ENCODE peak calls at places on chromosomes 12 and 14, in ten cellular contexts. X is frontal cortex; F is AG20443; I is B cell; N is globus pallidus; D is astrocyte of the hippocampus; O is CD8-positive, alpha-beta T cell; A is GM12865; H is activated CD4-positive, alpha-beta T cell treated with anti-CD3 and anti-CD28 coated beads, Interleukin-2, amount 50 U/mL, for 1 hour; U is cardiac fibroblast. V is an unnamed sample.

GRCh38 chr14:42023452-42023851 is 416.8 kb downstream of the LRFN5 start:
- DNase-seq in X (no peak), D (no peak), H (no peak), F (no peak), U (no peak), A (no peak), I (no peak), N (no peak), O (no peak), V (peak)

GRCh38 chr12:89433634-89434033 is 81.3 kb upstream of the DUSP6 start:
- DNase-seq in I (no peak), H (no peak), X (no peak), O (no peak), U (peak), D (peak), A (no peak), F (peak), N (no peak), V (no peak)

GRCh38 chr14:57420986-57421385 is 30.6 kb downstream of the NAA30 start:
- DNase-seq in X (no peak), I (no peak), O (no peak), F (no peak), U (peak), H (no peak), D (no peak), A (no peak), N (no peak), V (no peak)

GRCh38 chr14:45089813-45090212 is 5.9 kb downstream of the PRPF39 start:
- DNase-seq in N (no peak), U (peak), D (peak), H (no peak), O (no peak), A (peak), F (peak), I (no peak), X (no peak), V (no peak)

GRCh38 chr12:105899589-105899988 is 239.2 kb downstream of the NUAK1 start:
- DNase-seq in U (peak), F (no peak), O (no peak), N (peak), A (peak), D (no peak), I (no peak), H (no peak), X (no peak), V (no peak)

GRCh38 chr12:24565300-24565699 is 383.6 kb downstream of the BCAT1 start:
- DNase-seq in D (no peak), X (no peak), A (no peak), I (no peak), F (no peak), O (no peak), N (no peak), U (no peak), H (no peak), V (no peak)

GRCh38 chr14:67241416-67242362 is at the start of gene PALS1:
- DNase-seq in F (peak), O (no peak), I (peak), N (peak), A (no peak), H (no peak), X (no peak), U (peak), D (peak), V (peak)

GRCh38 chr14:53399057-53399456 is 245.9 kb upstream of the DDHD1 start:
- DNase-seq in O (no peak), N (no peak), H (no peak), D (peak), F (peak), I (no peak), U (peak), A (peak), X (no peak), V (no peak)

GRCh38 chr12:94379479-94380113 is 80.1 kb downstream of the CEP83 start:
- DNase-seq in N (no peak), A (peak), X (no peak), H (no peak), I (no peak), D (no peak), F (no peak), O (no peak), U (no peak), V (no peak)

GRCh38 chr12:120474092-120474960 is 4.8 kb upstream of the SRSF9 start:
- DNase-seq in N (no peak), D (peak), H (no peak), I (no peak), A (no peak), O (no peak), X (no peak), F (peak), U (peak), V (peak)

GRCh38 chr14:69701269-69701668 is 65.7 kb upstream of the SRSF5 start:
- DNase-seq in N (no peak), I (no peak), A (no peak), F (no peak), H (no peak), D (no peak), U (no peak), O (no peak), X (no peak), V (no peak)

GRCh38 chr12:132775502-132776233 is 14.0 kb upstream of the ANKLE2 start:
- DNase-seq in X (no peak), I (no peak), H (no peak), U (no peak), D (no peak), N (no peak), F (no peak), O (no peak), A (no peak), V (no peak)

GRCh38 chr14:54362759-54363437 is 33.9 kb upstream of the CDKN3 start:
- DNase-seq in F (no peak), H (no peak), U (no peak), A (no peak), I (no peak), N (no peak), X (no peak), O (no peak), D (no peak), V (no peak)

GRCh38 chr12:109497675-109498074 is 20.2 kb downstream of the UBE3B start:
- DNase-seq in D (peak), O (no peak), H (no peak), U (peak), I (no peak), F (no peak), A (no peak), N (no peak), X (no peak), V (no peak)

GRCh38 chr12:25852792-25853191 is 105.7 kb upstream of the RASSF8 start:
- DNase-seq in D (no peak), X (no peak), U (peak), A (no peak), N (no peak), O (no peak), H (no peak), F (no peak), I (no peak), V (no peak)

GRCh38 chr12:1821805-1822204 is 1.4 kb downstream of the LRTM2 start:
- DNase-seq in I (no peak), N (no peak), U (no peak), H (no peak), O (no peak), A (no peak), X (no peak), F (no peak), D (no peak), V (no peak)

GRCh38 chr12:114682101-114682919 is 1.7 kb downstream of the TBX3 start:
- DNase-seq in I (no peak), F (no peak), H (no peak), A (no peak), O (no peak), X (no peak), D (no peak), U (peak), N (no peak), V (no peak)

GRCh38 chr14:90521121-90521929 is 124.5 kb downstream of the CALM1 start:
- DNase-seq in U (no peak), D (peak), N (no peak), A (no peak), F (no peak), H (no peak), O (no peak), X (no peak), I (no peak), V (no peak)

GRCh38 chr12:13204428-13204827 is 7.9 kb downstream of the EMP1 start:
- DNase-seq in I (no peak), H (no peak), O (no peak), U (peak), N (no peak), D (peak), A (no peak), F (no peak), X (no peak), V (no peak)

GRCh38 chr12:16385779-16386646 is 38.6 kb downstream of the MGST1 start:
- DNase-seq in U (peak), H (no peak), D (peak), X (peak), I (no peak), N (peak), O (no peak), F (peak), A (peak), V (no peak)

GRCh38 chr14:96055065-96055752 is 16.0 kb downstream of the C14orf132 start:
- DNase-seq in X (no peak), F (no peak), N (no peak), H (no peak), O (no peak), D (no peak), U (peak), I (no peak), A (no peak), V (no peak)

GRCh38 chr12:124653169-124653931 is 85.9 kb upstream of the NCOR2 start:
- DNase-seq in U (peak), X (no peak), A (no peak), D (no peak), O (no peak), H (no peak), I (no peak), N (no peak), F (no peak), V (no peak)

GRCh38 chr12:125193798-125194562 is 128.7 kb downstream of the AACS start:
- DNase-seq in O (no peak), H (no peak), I (no peak), N (no peak), D (peak), F (peak), U (peak), A (no peak), X (no peak), V (no peak)

GRCh38 chr12:100225491-100225890 is 24.9 kb downstream of the ACTR6 start:
- DNase-seq in N (no peak), X (no peak), U (no peak), I (no peak), A (no peak), H (no peak), D (no peak), F (no peak), O (no peak), V (no peak)

GRCh38 chr12:113250045-113250444 is 28.8 kb downstream of the TPCN1 start:
- DNase-seq in U (no peak), D (no peak), N (no peak), I (no peak), A (no peak), F (no peak), H (no peak), O (no peak), X (no peak), V (no peak)

GRCh38 chr12:58443273-58443980 is 476.9 kb downstream of the LRIG3 start:
- DNase-seq in I (no peak), O (no peak), U (peak), D (peak), X (no peak), H (no peak), F (peak), A (peak), N (no peak), V (no peak)

GRCh38 chr12:28415755-28416154 is 225.5 kb downstream of the CCDC91 start:
- DNase-seq in H (no peak), X (no peak), D (peak), A (no peak), O (no peak), F (peak), I (no peak), U (peak), N (no peak), V (no peak)

GRCh38 chr12:39807043-39807442 is 187.4 kb upstream of the ABCD2 start:
- DNase-seq in N (no peak), U (peak), O (no peak), H (no peak), F (no peak), I (no peak), X (no peak), A (peak), D (no peak), V (no peak)

GRCh38 chr14:94923771-94924170 is 153.9 kb upstream of the GSC start:
- DNase-seq in N (no peak), F (no peak), A (no peak), D (no peak), H (no peak), X (no peak), U (no peak), O (no peak), I (no peak), V (no peak)

GRCh38 chr12:120466560-120467315 is 2.8 kb downstream of the SRSF9 start:
- DNase-seq in A (peak), H (peak), N (no peak), O (peak), F (no peak), D (peak), I (no peak), X (no peak), U (peak), V (peak)

GRCh38 chr12:105878964-105879363 is 259.8 kb downstream of the NUAK1 start:
- DNase-seq in D (no peak), U (peak), H (no peak), O (no peak), I (no peak), F (no peak), N (no peak), X (no peak), A (no peak), V (no peak)

GRCh38 chr14:103220134-103220981 is 97.1 kb downstream of the TNFAIP2 start:
- DNase-seq in I (peak), N (no peak), X (no peak), A (no peak), D (peak), U (no peak), F (peak), H (no peak), O (no peak), V (no peak)

GRCh38 chr14:43528321-43528720 is 978.8 kb downstream of the FSCB start:
- DNase-seq in U (no peak), N (no peak), X (no peak), D (no peak), A (no peak), H (no peak), F (no peak), O (no peak), I (no peak), V (no peak)

GRCh38 chr12:52537101-52537500 is 15.8 kb downstream of the KRT71 start:
- DNase-seq in F (no peak), I (no peak), H (no peak), U (no peak), O (no peak), A (no peak), D (no peak), N (no peak), X (no peak), V (no peak)

GRCh38 chr12:120462099-120462640 is 7.4 kb downstream of the SRSF9 start:
- DNase-seq in A (no peak), U (no peak), H (no peak), O (no peak), I (no peak), D (no peak), F (no peak), X (no peak), N (no peak), V (no peak)

GRCh38 chr14:37709419-37710195 is 114.2 kb downstream of the TTC6 start:
- DNase-seq in D (peak), N (no peak), U (peak), H (no peak), F (peak), X (no peak), O (no peak), I (no peak), A (no peak), V (no peak)